ENCODE peak calls at places on chromosomes 13 and 19, in seven cellular contexts. U is activated naive CD4-positive, alpha-beta T cell treated with anti-CD3 and anti-CD28 coated beads for 36 hours; P is non-pigmented ciliary epithelial cell; M is stimulated activated naive B cell treated with anti-CD40 and anti-IgM and Interleukin-4, amounts not matched to agents 10 μg/mL and 1 μg/mL and 100 μg/mL, for 72 hours; Y is T-helper 1 cell; A is stimulated activated CD4-positive, alpha-beta T cell treated with anti-CD3 and anti-CD28 coated beads, Interleukin-2, amount 100 ng/mL, for 24 hours; S is SK-MEL-5. G is an unnamed sample.

GRCh38 chr19:12244370-12244769 is 50.3 kb downstream of the ZNF44 start:
- DNase-seq in U (no peak), P (no peak), M (no peak), Y (no peak), A (no peak), S (no peak), G (no peak)

GRCh38 chr19:8161135-8161646 is 11.8 kb upstream of the FBN3 start:
- DNase-seq in U (peak), P (no peak), M (peak), Y (peak), A (peak), S (peak), G (no peak)

GRCh38 chr13:98653471-98653985 is 76.6 kb upstream of the STK24 start:
- DNase-seq in U (peak), P (peak), M (peak), Y (peak), A (peak), S (peak), G (peak)

GRCh38 chr13:41232715-41233114 is 30.7 kb downstream of the MTRF1 start:
- DNase-seq in U (no peak), P (no peak), M (no peak), Y (no peak), A (no peak), S (no peak), G (no peak)

GRCh38 chr19:15421726-15422260 is 3.0 kb upstream of the AKAP8L start:
- DNase-seq in U (no peak), P (no peak), M (no peak), Y (no peak), A (no peak), S (no peak), G (no peak)

GRCh38 chr13:65111223-65111622 is 2118.9 kb downstream of the PCDH9 start:
- DNase-seq in U (no peak), P (no peak), M (no peak), Y (no peak), A (no peak), S (no peak), G (no peak)

GRCh38 chr13:90445179-90445578 is 902.3 kb upstream of the MIR17HG start:
- DNase-seq in U (no peak), P (peak), M (no peak), Y (no peak), A (no peak), S (peak), G (peak)

GRCh38 chr19:37872383-37872782 is 34.0 kb downstream of the WDR87 start:
- DNase-seq in U (no peak), P (no peak), M (no peak), Y (no peak), A (no peak), S (no peak), G (no peak)

GRCh38 chr19:56217039-56217949 is 15.2 kb downstream of the ZSCAN5C start:
- DNase-seq in U (peak), P (peak), M (peak), Y (peak), A (no peak), S (no peak), G (no peak)

GRCh38 chr19:55640577-55641375 is at the start of gene ZNF580:
- DNase-seq in U (peak), P (peak), M (peak), Y (peak), A (peak), S (peak), G (no peak)

GRCh38 chr13:85997587-85997986 is 198.4 kb upstream of the SLITRK6 start:
- DNase-seq in U (no peak), P (no peak), M (no peak), Y (no peak), A (no peak), S (no peak), G (no peak)

GRCh38 chr13:36819811-36820140 is 754 bp downstream of the RFXAP start:
- DNase-seq in U (peak), P (no peak), M (no peak), Y (peak), A (peak), S (no peak), G (no peak)

GRCh38 chr19:38975214-38975860 is at the start of gene FBXO17:
- DNase-seq in U (no peak), P (no peak), M (no peak), Y (no peak), A (no peak), S (peak), G (no peak)

GRCh38 chr19:5693195-5694166 is 3.4 kb downstream of the RPL36 start:
- DNase-seq in U (no peak), P (no peak), M (no peak), Y (no peak), A (peak), S (no peak), G (no peak)

GRCh38 chr19:17953869-17954268 is 13.0 kb upstream of the KCNN1 start:
- DNase-seq in U (no peak), P (no peak), M (no peak), Y (no peak), A (no peak), S (peak), G (no peak)

GRCh38 chr19:38697197-38697596 is 47.1 kb downstream of the CAPN12 start:
- DNase-seq in U (no peak), P (no peak), M (no peak), Y (no peak), A (no peak), S (no peak), G (no peak)

GRCh38 chr13:107743983-107744382 is 471.4 kb downstream of the LIG4 start:
- DNase-seq in U (no peak), P (peak), M (no peak), Y (no peak), A (no peak), S (no peak), G (no peak)